ENCODE peak calls at places on chromosomes 12 and 14, in six cellular contexts. One of them, this sample, is unnamed.

GRCh38 chr14:64756712-64757111 is 52.5 kb downstream of the PLEKHG3 start:
- DNase-seq in choroid plexus epithelial cell: no peak
- DNase-seq in neural progenitor cell: no peak
- DNase-seq in psoas muscle: no peak
- DNase-seq in CD8-positive, alpha-beta memory T cell: peak
- DNase-seq in CD8-positive, alpha-beta T cell: no peak
- DNase-seq in this sample: no peak

GRCh38 chr12:106369624-106370346 is 12.2 kb downstream of the POLR3B start:
- DNase-seq in choroid plexus epithelial cell: peak
- DNase-seq in neural progenitor cell: no peak
- DNase-seq in CD8-positive, alpha-beta memory T cell: no peak
- DNase-seq in psoas muscle: no peak
- DNase-seq in CD8-positive, alpha-beta T cell: no peak
- DNase-seq in this sample: no peak

GRCh38 chr12:44874981-44875416 is 1.1 kb downstream of the NELL2 start:
- DNase-seq in psoas muscle: no peak
- DNase-seq in neural progenitor cell: peak
- DNase-seq in choroid plexus epithelial cell: no peak
- DNase-seq in CD8-positive, alpha-beta memory T cell: peak
- DNase-seq in CD8-positive, alpha-beta T cell: no peak
- DNase-seq in this sample: no peak

GRCh38 chr14:54568821-54569591 is 2.1 kb downstream of the SAMD4A start:
- DNase-seq in CD8-positive, alpha-beta memory T cell: no peak
- DNase-seq in CD8-positive, alpha-beta T cell: no peak
- DNase-seq in psoas muscle: no peak
- DNase-seq in choroid plexus epithelial cell: peak
- DNase-seq in neural progenitor cell: peak
- DNase-seq in this sample: no peak

GRCh38 chr14:25111061-25111601 is 61.2 kb upstream of the STXBP6 start:
- DNase-seq in CD8-positive, alpha-beta T cell: no peak
- DNase-seq in neural progenitor cell: no peak
- DNase-seq in psoas muscle: no peak
- DNase-seq in choroid plexus epithelial cell: peak
- DNase-seq in CD8-positive, alpha-beta memory T cell: no peak
- DNase-seq in this sample: no peak

GRCh38 chr12:27463826-27464554 is 17.5 kb downstream of the SMCO2 start:
- DNase-seq in neural progenitor cell: no peak
- DNase-seq in choroid plexus epithelial cell: no peak
- DNase-seq in CD8-positive, alpha-beta memory T cell: no peak
- DNase-seq in psoas muscle: peak
- DNase-seq in CD8-positive, alpha-beta T cell: no peak
- DNase-seq in this sample: no peak

GRCh38 chr12:63496654-63497053 is 171.6 kb downstream of the DPY19L2 start:
- DNase-seq in psoas muscle: no peak
- DNase-seq in choroid plexus epithelial cell: no peak
- DNase-seq in CD8-positive, alpha-beta memory T cell: no peak
- DNase-seq in CD8-positive, alpha-beta T cell: no peak
- DNase-seq in neural progenitor cell: no peak
- DNase-seq in this sample: no peak

GRCh38 chr12:12244341-12244740 is 22.5 kb downstream of the LRP6 start:
- DNase-seq in CD8-positive, alpha-beta T cell: no peak
- DNase-seq in psoas muscle: no peak
- DNase-seq in choroid plexus epithelial cell: no peak
- DNase-seq in neural progenitor cell: no peak
- DNase-seq in CD8-positive, alpha-beta memory T cell: no peak
- DNase-seq in this sample: no peak

GRCh38 chr12:2273288-2273687 is 220.5 kb downstream of the CACNA1C start:
- DNase-seq in choroid plexus epithelial cell: peak
- DNase-seq in CD8-positive, alpha-beta T cell: no peak
- DNase-seq in neural progenitor cell: peak
- DNase-seq in CD8-positive, alpha-beta memory T cell: no peak
- DNase-seq in psoas muscle: peak
- DNase-seq in this sample: no peak

GRCh38 chr12:49342066-49342913 is 4.4 kb upstream of the DNAJC22 start:
- DNase-seq in psoas muscle: peak
- DNase-seq in choroid plexus epithelial cell: peak
- DNase-seq in neural progenitor cell: peak
- DNase-seq in CD8-positive, alpha-beta T cell: peak
- DNase-seq in CD8-positive, alpha-beta memory T cell: peak
- DNase-seq in this sample: peak

GRCh38 chr12:44930972-44931600 is 55.0 kb upstream of the NELL2 start:
- DNase-seq in choroid plexus epithelial cell: peak
- DNase-seq in psoas muscle: no peak
- DNase-seq in CD8-positive, alpha-beta T cell: no peak
- DNase-seq in neural progenitor cell: peak
- DNase-seq in CD8-positive, alpha-beta memory T cell: no peak
- DNase-seq in this sample: peak

GRCh38 chr12:124207049-124207448 is 87.8 kb upstream of the RFLNA start:
- DNase-seq in CD8-positive, alpha-beta T cell: no peak
- DNase-seq in neural progenitor cell: no peak
- DNase-seq in choroid plexus epithelial cell: no peak
- DNase-seq in psoas muscle: no peak
- DNase-seq in CD8-positive, alpha-beta memory T cell: no peak
- DNase-seq in this sample: no peak

GRCh38 chr14:72801841-72802587 is 91.9 kb downstream of the DPF3 start:
- DNase-seq in CD8-positive, alpha-beta memory T cell: no peak
- DNase-seq in neural progenitor cell: no peak
- DNase-seq in psoas muscle: no peak
- DNase-seq in CD8-positive, alpha-beta T cell: no peak
- DNase-seq in choroid plexus epithelial cell: no peak
- DNase-seq in this sample: no peak

GRCh38 chr12:51538149-51538548 is 52.9 kb upstream of the SCN8A start:
- DNase-seq in CD8-positive, alpha-beta T cell: no peak
- DNase-seq in choroid plexus epithelial cell: no peak
- DNase-seq in psoas muscle: no peak
- DNase-seq in CD8-positive, alpha-beta memory T cell: no peak
- DNase-seq in neural progenitor cell: no peak
- DNase-seq in this sample: no peak

GRCh38 chr12:92927055-92927435 is 2.0 kb downstream of the EEA1 start:
- DNase-seq in CD8-positive, alpha-beta memory T cell: peak
- DNase-seq in psoas muscle: peak
- DNase-seq in CD8-positive, alpha-beta T cell: no peak
- DNase-seq in neural progenitor cell: peak
- DNase-seq in choroid plexus epithelial cell: peak
- DNase-seq in this sample: peak

GRCh38 chr12:76802060-76802459 is 38.1 kb downstream of the ZDHHC17 start:
- DNase-seq in neural progenitor cell: no peak
- DNase-seq in psoas muscle: no peak
- DNase-seq in CD8-positive, alpha-beta memory T cell: no peak
- DNase-seq in CD8-positive, alpha-beta T cell: no peak
- DNase-seq in choroid plexus epithelial cell: no peak
- DNase-seq in this sample: no peak

GRCh38 chr12:108583971-108584370 is 13.9 kb downstream of the TMEM119 start:
- DNase-seq in CD8-positive, alpha-beta T cell: no peak
- DNase-seq in psoas muscle: no peak
- DNase-seq in neural progenitor cell: peak
- DNase-seq in CD8-positive, alpha-beta memory T cell: no peak
- DNase-seq in choroid plexus epithelial cell: no peak
- DNase-seq in this sample: no peak

GRCh38 chr12:54987611-54988231 is 3.2 kb upstream of the TESPA1 start:
- DNase-seq in psoas muscle: no peak
- DNase-seq in CD8-positive, alpha-beta T cell: no peak
- DNase-seq in neural progenitor cell: no peak
- DNase-seq in choroid plexus epithelial cell: no peak
- DNase-seq in CD8-positive, alpha-beta memory T cell: no peak
- DNase-seq in this sample: no peak

GRCh38 chr12:58787021-58787760 is 133.1 kb downstream of the LRIG3 start:
- DNase-seq in CD8-positive, alpha-beta T cell: no peak
- DNase-seq in CD8-positive, alpha-beta memory T cell: no peak
- DNase-seq in choroid plexus epithelial cell: peak
- DNase-seq in neural progenitor cell: no peak
- DNase-seq in psoas muscle: no peak
- DNase-seq in this sample: no peak

GRCh38 chr14:56963381-56963780 is 153.1 kb upstream of the OTX2 start:
- DNase-seq in neural progenitor cell: no peak
- DNase-seq in psoas muscle: no peak
- DNase-seq in choroid plexus epithelial cell: no peak
- DNase-seq in CD8-positive, alpha-beta T cell: no peak
- DNase-seq in CD8-positive, alpha-beta memory T cell: no peak
- DNase-seq in this sample: no peak

DNA sequence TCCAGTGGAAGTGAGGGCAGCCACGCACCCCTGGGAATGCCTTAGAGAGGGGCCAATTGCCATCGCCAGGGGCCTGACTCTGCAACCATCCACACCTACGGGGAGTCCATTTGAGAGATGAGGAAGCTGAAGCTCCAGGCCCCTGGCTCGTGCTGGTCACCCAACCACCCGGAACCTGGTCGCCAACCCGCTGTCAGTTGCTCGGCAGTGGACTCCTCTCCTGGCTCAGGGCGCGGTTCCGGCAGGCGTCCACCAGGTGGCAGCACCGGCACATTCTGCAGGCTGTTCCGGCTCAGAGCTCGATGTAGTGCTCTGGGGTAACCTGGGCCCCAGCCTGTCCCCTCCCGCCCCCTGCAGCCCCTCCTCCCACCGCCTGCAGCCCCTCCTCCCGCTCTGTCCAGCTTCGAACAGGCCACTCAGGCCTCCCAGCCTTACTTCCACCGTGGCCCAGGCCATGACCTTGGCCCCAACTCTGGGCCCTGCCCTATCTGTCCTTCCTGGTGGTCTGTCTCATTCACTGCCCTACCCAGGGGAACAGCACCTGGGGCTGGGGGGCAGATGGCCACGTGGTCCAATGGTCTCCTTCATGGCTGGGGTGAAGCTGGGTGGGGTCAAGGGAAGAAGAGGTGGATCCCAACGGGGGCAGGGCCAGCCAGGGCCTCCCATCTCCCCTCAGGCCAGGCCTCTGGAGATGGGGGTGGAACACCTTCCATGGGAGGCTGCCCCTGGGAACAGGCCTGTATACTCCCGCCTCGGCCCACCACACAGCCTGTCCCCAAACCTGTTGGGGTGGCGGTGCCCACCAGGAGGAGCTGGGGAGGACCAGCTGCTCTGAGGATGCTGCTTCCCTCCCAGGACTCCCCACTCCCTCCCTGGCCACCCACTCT is 15.7 kb downstream of the SIVA1 start:
- DNase-seq in choroid plexus epithelial cell: peak
- DNase-seq in CD8-positive, alpha-beta memory T cell: peak
- DNase-seq in CD8-positive, alpha-beta T cell: peak
- DNase-seq in psoas muscle: peak
- DNase-seq in neural progenitor cell: peak
- DNase-seq in this sample: peak
- H3K4me3 ChIP-seq in choroid plexus epithelial cell: no peak
- H3K4me3 ChIP-seq in CD8-positive, alpha-beta memory T cell: no peak
- H3K4me3 ChIP-seq in CD8-positive, alpha-beta T cell: no peak
- H3K4me3 ChIP-seq in psoas muscle: no peak
- H3K4me3 ChIP-seq in neural progenitor cell: no peak
- H3K4me3 ChIP-seq in this sample: no peak

GRCh38 chr12:122725452-122725851 is 5.2 kb downstream of the HCAR1 start:
- DNase-seq in CD8-positive, alpha-beta memory T cell: no peak
- DNase-seq in choroid plexus epithelial cell: no peak
- DNase-seq in psoas muscle: no peak
- DNase-seq in CD8-positive, alpha-beta T cell: no peak
- DNase-seq in neural progenitor cell: no peak
- DNase-seq in this sample: no peak
- H3K4me3 ChIP-seq in CD8-positive, alpha-beta memory T cell: no peak
- H3K4me3 ChIP-seq in choroid plexus epithelial cell: no peak
- H3K4me3 ChIP-seq in psoas muscle: no peak
- H3K4me3 ChIP-seq in CD8-positive, alpha-beta T cell: no peak
- H3K4me3 ChIP-seq in neural progenitor cell: no peak
- H3K4me3 ChIP-seq in this sample: no peak

DNA sequence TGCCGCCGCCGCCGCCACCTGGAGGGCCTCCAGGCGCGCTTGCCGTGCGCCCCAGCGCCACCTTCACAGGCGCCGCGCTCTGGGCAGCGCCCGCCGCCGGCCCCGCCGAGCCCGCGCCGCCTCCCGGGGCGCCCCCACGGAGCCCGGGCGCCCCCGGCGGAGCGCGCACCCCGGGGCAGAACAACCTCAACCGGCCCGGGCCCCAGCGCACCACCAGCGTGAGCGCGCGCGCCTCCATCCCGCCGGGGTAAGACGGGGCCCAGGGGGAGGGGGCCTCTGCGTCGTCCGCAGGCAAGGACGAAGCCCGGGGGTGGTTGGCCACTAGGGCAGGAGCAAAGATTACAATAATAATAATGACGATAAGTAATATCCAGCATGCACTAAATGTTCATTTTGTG is 21.3 kb downstream of the DTX1 start:
- DNase-seq in CD8-positive, alpha-beta memory T cell: no peak
- DNase-seq in neural progenitor cell: peak
- DNase-seq in choroid plexus epithelial cell: no peak
- DNase-seq in CD8-positive, alpha-beta T cell: no peak
- DNase-seq in psoas muscle: no peak
- DNase-seq in this sample: no peak
- H3K4me3 ChIP-seq in CD8-positive, alpha-beta memory T cell: no peak
- H3K4me3 ChIP-seq in neural progenitor cell: peak
- H3K4me3 ChIP-seq in choroid plexus epithelial cell: no peak
- H3K4me3 ChIP-seq in CD8-positive, alpha-beta T cell: no peak
- H3K4me3 ChIP-seq in psoas muscle: no peak
- H3K4me3 ChIP-seq in this sample: no peak

GRCh38 chr12:104050436-104050835 is 449 bp upstream of the GLT8D2 start:
- DNase-seq in psoas muscle: no peak
- DNase-seq in neural progenitor cell: no peak
- DNase-seq in CD8-positive, alpha-beta memory T cell: no peak
- DNase-seq in choroid plexus epithelial cell: no peak
- DNase-seq in CD8-positive, alpha-beta T cell: no peak
- DNase-seq in this sample: no peak
- H3K4me3 ChIP-seq in psoas muscle: peak
- H3K4me3 ChIP-seq in neural progenitor cell: peak
- H3K4me3 ChIP-seq in CD8-positive, alpha-beta memory T cell: no peak
- H3K4me3 ChIP-seq in choroid plexus epithelial cell: peak
- H3K4me3 ChIP-seq in CD8-positive, alpha-beta T cell: no peak
- H3K4me3 ChIP-seq in this sample: no peak

GRCh38 chr14:34931206-34931605 is 51.6 kb upstream of the SRP54 start:
- DNase-seq in choroid plexus epithelial cell: no peak
- DNase-seq in psoas muscle: no peak
- DNase-seq in neural progenitor cell: no peak
- DNase-seq in CD8-positive, alpha-beta memory T cell: peak
- DNase-seq in CD8-positive, alpha-beta T cell: no peak
- DNase-seq in this sample: no peak

GRCh38 chr14:34935552-34935951 is 47.2 kb upstream of the SRP54 start:
- DNase-seq in CD8-positive, alpha-beta T cell: no peak
- DNase-seq in choroid plexus epithelial cell: no peak
- DNase-seq in neural progenitor cell: no peak
- DNase-seq in CD8-positive, alpha-beta memory T cell: no peak
- DNase-seq in psoas muscle: no peak
- DNase-seq in this sample: no peak

GRCh38 chr14:34926552-34926951 is 51.4 kb upstream of the BAZ1A start:
- DNase-seq in CD8-positive, alpha-beta memory T cell: no peak
- DNase-seq in psoas muscle: no peak
- DNase-seq in CD8-positive, alpha-beta T cell: no peak
- DNase-seq in choroid plexus epithelial cell: peak
- DNase-seq in neural progenitor cell: no peak
- DNase-seq in this sample: no peak

GRCh38 chr14:34933301-34933700 is 49.5 kb upstream of the SRP54 start:
- DNase-seq in neural progenitor cell: no peak
- DNase-seq in psoas muscle: no peak
- DNase-seq in CD8-positive, alpha-beta memory T cell: no peak
- DNase-seq in choroid plexus epithelial cell: no peak
- DNase-seq in CD8-positive, alpha-beta T cell: no peak
- DNase-seq in this sample: no peak

GRCh38 chr14:34930591-34931069 is 52.2 kb upstream of the SRP54 start:
- DNase-seq in CD8-positive, alpha-beta memory T cell: peak
- DNase-seq in choroid plexus epithelial cell: no peak
- DNase-seq in neural progenitor cell: no peak
- DNase-seq in psoas muscle: no peak
- DNase-seq in CD8-positive, alpha-beta T cell: no peak
- DNase-seq in this sample: no peak
- H3K4me3 ChIP-seq in CD8-positive, alpha-beta memory T cell: peak
- H3K4me3 ChIP-seq in choroid plexus epithelial cell: no peak
- H3K4me3 ChIP-seq in neural progenitor cell: no peak
- H3K4me3 ChIP-seq in psoas muscle: no peak
- H3K4me3 ChIP-seq in CD8-positive, alpha-beta T cell: peak
- H3K4me3 ChIP-seq in this sample: no peak